ENCODE peak calls at places on chromosomes 3 and 15, in five cellular contexts. One of them, this sample, is unnamed.
A peak's percentile ranks its signal among the peaks of the same experiment; 100 is the strongest.

GRCh38 chr3:138890555-138891187 is 55.9 kb upstream of the PIK3CB start:
- DNase-seq in AG04450: no peak
- DNase-seq in heart right ventricle: no peak
- DNase-seq in tibial nerve: no peak
- DNase-seq in brain microvascular endothelial cell: no peak
- DNase-seq in this sample: no peak

GRCh38 chr15:97235285-97235985 is 725.1 kb upstream of the ARRDC4 start:
- DNase-seq in brain microvascular endothelial cell: peak; percentile 51
- DNase-seq in heart right ventricle: peak; percentile 44
- DNase-seq in AG04450: no peak
- DNase-seq in tibial nerve: peak; percentile 40
- DNase-seq in this sample: no peak

GRCh38 chr3:138694287-138695007 is 85.9 kb downstream of the FAIM start:
- DNase-seq in brain microvascular endothelial cell: peak; percentile 92
- DNase-seq in AG04450: peak; percentile 91
- DNase-seq in heart right ventricle: no peak
- DNase-seq in tibial nerve: no peak
- DNase-seq in this sample: no peak

GRCh38 chr15:41502787-41503668 is 9.4 kb downstream of the ITPKA start:
- DNase-seq in AG04450: no peak
- DNase-seq in tibial nerve: no peak
- DNase-seq in brain microvascular endothelial cell: no peak
- DNase-seq in heart right ventricle: no peak
- DNase-seq in this sample: no peak

GRCh38 chr15:31200735-31201151 is 99.2 kb upstream of the TRPM1 start:
- DNase-seq in tibial nerve: no peak
- DNase-seq in heart right ventricle: peak; percentile 83
- DNase-seq in AG04450: peak; percentile 15
- DNase-seq in brain microvascular endothelial cell: peak; percentile 56
- DNase-seq in this sample: peak; percentile 71

GRCh38 chr3:136194409-136195257 is 1.5 kb downstream of the MSL2 start:
- DNase-seq in tibial nerve: no peak
- DNase-seq in brain microvascular endothelial cell: no peak
- DNase-seq in AG04450: no peak
- DNase-seq in heart right ventricle: no peak
- DNase-seq in this sample: peak; percentile 88

GRCh38 chr3:54653456-54654195 is 274.2 kb downstream of the LRTM1 start:
- DNase-seq in AG04450: no peak
- DNase-seq in heart right ventricle: no peak
- DNase-seq in brain microvascular endothelial cell: no peak
- DNase-seq in tibial nerve: no peak
- DNase-seq in this sample: no peak

GRCh38 chr3:36959821-36960220 is 15.0 kb upstream of the TRANK1 start:
- DNase-seq in AG04450: no peak
- DNase-seq in tibial nerve: no peak
- DNase-seq in heart right ventricle: no peak
- DNase-seq in brain microvascular endothelial cell: no peak
- DNase-seq in this sample: no peak

GRCh38 chr15:75456710-75457109 is 5.2 kb upstream of the SIN3A start:
- DNase-seq in tibial nerve: no peak
- DNase-seq in AG04450: no peak
- DNase-seq in heart right ventricle: no peak
- DNase-seq in brain microvascular endothelial cell: no peak
- DNase-seq in this sample: no peak

GRCh38 chr3:161081675-161082462 is 23.3 kb downstream of the B3GALNT1 start:
- DNase-seq in brain microvascular endothelial cell: no peak
- DNase-seq in tibial nerve: no peak
- DNase-seq in AG04450: no peak
- DNase-seq in heart right ventricle: no peak
- DNase-seq in this sample: no peak

GRCh38 chr3:127690823-127691452 is 18.2 kb downstream of the ABTB1 start:
- DNase-seq in AG04450: no peak
- DNase-seq in brain microvascular endothelial cell: peak; percentile 77
- DNase-seq in heart right ventricle: no peak
- DNase-seq in tibial nerve: no peak
- DNase-seq in this sample: no peak

GRCh38 chr3:5021571-5022092 is 42.4 kb downstream of the BHLHE40 start:
- DNase-seq in tibial nerve: no peak
- DNase-seq in AG04450: no peak
- DNase-seq in heart right ventricle: no peak
- DNase-seq in brain microvascular endothelial cell: peak; percentile 64
- DNase-seq in this sample: no peak

GRCh38 chr15:57411945-57412768 is 35.9 kb downstream of the CGNL1 start:
- DNase-seq in AG04450: no peak
- DNase-seq in heart right ventricle: peak; percentile 65
- DNase-seq in tibial nerve: no peak
- DNase-seq in brain microvascular endothelial cell: no peak
- DNase-seq in this sample: no peak

GRCh38 chr15:57419335-57419734 is 43.0 kb downstream of the CGNL1 start:
- DNase-seq in AG04450: no peak
- DNase-seq in tibial nerve: no peak
- DNase-seq in heart right ventricle: no peak
- DNase-seq in brain microvascular endothelial cell: no peak
- DNase-seq in this sample: no peak

GRCh38 chr15:57410373-57410772 is 34.1 kb downstream of the CGNL1 start:
- DNase-seq in tibial nerve: no peak
- DNase-seq in heart right ventricle: no peak
- DNase-seq in AG04450: no peak
- DNase-seq in brain microvascular endothelial cell: no peak
- DNase-seq in this sample: no peak

GRCh38 chr15:57418640-57419039 is 42.3 kb downstream of the CGNL1 start:
- DNase-seq in heart right ventricle: no peak
- DNase-seq in AG04450: no peak
- DNase-seq in brain microvascular endothelial cell: no peak
- DNase-seq in tibial nerve: no peak
- DNase-seq in this sample: no peak

DNA sequence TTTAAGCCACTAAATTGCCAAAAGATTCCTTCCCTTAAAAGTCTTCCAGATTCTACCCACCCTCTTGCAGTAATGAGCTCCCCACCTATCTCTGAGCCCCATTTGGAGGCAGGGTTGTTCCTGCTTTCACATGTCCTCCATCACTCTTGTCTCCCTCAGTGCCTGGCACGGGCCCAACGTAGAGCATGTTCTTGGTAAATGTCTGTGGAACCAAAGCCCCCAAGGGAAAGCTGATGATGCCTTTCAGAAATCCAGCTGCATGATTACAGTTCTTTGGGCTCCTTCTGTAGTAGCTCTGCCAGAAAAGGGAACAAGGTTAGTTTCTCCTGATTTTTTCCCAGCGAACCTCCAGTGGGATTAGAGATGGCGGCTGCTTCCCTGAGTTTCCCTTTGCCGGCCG is 39.3 kb downstream of the CGNL1 start:
- DNase-seq in heart right ventricle: peak; percentile 74
- DNase-seq in tibial nerve: peak; percentile 70
- DNase-seq in brain microvascular endothelial cell: no peak
- DNase-seq in AG04450: no peak
- DNase-seq in this sample: no peak
- H3K27ac ChIP-seq in heart right ventricle: no peak overlapping the region
- H3K27ac ChIP-seq in tibial nerve: no peak overlapping the region
- H3K27ac ChIP-seq in brain microvascular endothelial cell: no peak overlapping the region
- H3K27ac ChIP-seq in AG04450: no peak overlapping the region
- H3K27ac ChIP-seq in this sample: no peak overlapping the region

DNA sequence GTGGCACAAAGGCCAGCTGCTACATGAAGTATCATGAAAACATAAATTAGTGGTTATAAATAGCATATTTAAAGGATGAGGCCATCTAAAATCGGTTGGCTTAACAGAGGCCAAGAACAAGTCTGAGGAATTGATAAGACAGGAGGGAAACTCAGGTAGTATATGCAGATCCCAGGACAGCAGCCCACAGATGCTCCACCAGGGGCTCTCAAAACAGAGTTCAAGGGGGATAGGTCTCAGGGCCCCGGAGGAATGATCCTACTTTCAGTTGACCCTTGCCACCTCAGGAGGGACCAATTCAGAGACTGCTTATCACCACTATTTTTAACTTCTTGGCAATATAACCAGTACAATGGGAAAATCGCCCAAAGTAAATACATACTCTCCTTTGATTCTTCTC is 56.8 kb downstream of the RORA start:
- DNase-seq in brain microvascular endothelial cell: no peak
- DNase-seq in heart right ventricle: no peak
- DNase-seq in AG04450: no peak
- DNase-seq in tibial nerve: no peak
- DNase-seq in this sample: no peak
- H3K27ac ChIP-seq in brain microvascular endothelial cell: no peak overlapping the region
- H3K27ac ChIP-seq in heart right ventricle: no peak overlapping the region
- H3K27ac ChIP-seq in AG04450: no peak overlapping the region
- H3K27ac ChIP-seq in tibial nerve: no peak overlapping the region
- H3K27ac ChIP-seq in this sample: no peak overlapping the region

GRCh38 chr3:11591006-11591360 is 52.7 kb downstream of the VGLL4 start:
- DNase-seq in AG04450: no peak
- DNase-seq in heart right ventricle: no peak
- DNase-seq in tibial nerve: no peak
- DNase-seq in brain microvascular endothelial cell: no peak
- DNase-seq in this sample: no peak
- H3K27ac ChIP-seq in AG04450: peak overlapping the region; percentile 92
- H3K27ac ChIP-seq in heart right ventricle: peak overlapping the region; percentile 79
- H3K27ac ChIP-seq in tibial nerve: peak overlapping the region; percentile 63
- H3K27ac ChIP-seq in brain microvascular endothelial cell: peak overlapping the region; percentile 87
- H3K27ac ChIP-seq in this sample: no peak overlapping the region

DNA sequence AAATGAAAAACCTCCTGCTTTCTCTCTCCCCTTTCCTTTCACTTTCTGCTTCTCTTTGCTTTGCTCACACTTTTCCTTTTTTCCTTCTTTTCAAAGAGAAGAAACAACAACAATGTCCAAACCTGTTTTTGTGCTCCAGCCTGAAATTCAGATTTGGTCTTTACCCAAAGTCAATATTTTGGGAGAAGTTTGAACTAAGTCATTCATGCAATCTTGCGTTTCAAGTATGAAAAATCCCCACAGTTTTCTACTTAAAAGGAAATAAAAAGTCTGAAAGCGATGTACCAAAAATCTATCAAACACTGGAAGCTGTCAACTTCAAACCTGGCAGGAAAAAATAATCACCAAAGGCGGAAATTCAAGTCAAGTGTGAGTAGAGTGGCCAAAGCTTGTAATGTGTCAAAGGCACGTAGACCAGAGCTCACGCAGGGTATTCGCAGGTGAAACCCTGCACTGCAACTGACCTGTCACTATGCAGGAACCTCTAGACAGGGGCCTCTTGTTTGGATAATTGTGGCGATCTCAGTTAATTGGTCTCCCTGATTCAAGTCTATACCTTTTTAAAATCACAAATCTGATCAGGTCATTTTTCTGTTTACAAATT is 118.8 kb upstream of the GALNT15 start:
- DNase-seq in brain microvascular endothelial cell: no peak
- DNase-seq in heart right ventricle: no peak
- DNase-seq in tibial nerve: no peak
- DNase-seq in AG04450: no peak
- DNase-seq in this sample: no peak
- H3K27ac ChIP-seq in brain microvascular endothelial cell: peak overlapping the region; percentile 17
- H3K27ac ChIP-seq in heart right ventricle: peak overlapping the region; percentile 66
- H3K27ac ChIP-seq in tibial nerve: peak overlapping the region; percentile 93
- H3K27ac ChIP-seq in AG04450: no peak overlapping the region
- H3K27ac ChIP-seq in this sample: no peak overlapping the region

GRCh38 chr3:185715091-185715490 is 109.8 kb downstream of the IGF2BP2 start:
- DNase-seq in tibial nerve: no peak
- DNase-seq in heart right ventricle: no peak
- DNase-seq in AG04450: no peak
- DNase-seq in brain microvascular endothelial cell: no peak
- DNase-seq in this sample: no peak
- H3K27ac ChIP-seq in tibial nerve: no peak overlapping the region
- H3K27ac ChIP-seq in heart right ventricle: no peak overlapping the region
- H3K27ac ChIP-seq in AG04450: peak overlapping the region; percentile 42
- H3K27ac ChIP-seq in brain microvascular endothelial cell: peak overlapping the region; percentile 15
- H3K27ac ChIP-seq in this sample: no peak overlapping the region

GRCh38 chr15:47466357-47466756 is 250.9 kb upstream of the SEMA6D start:
- DNase-seq in heart right ventricle: no peak
- DNase-seq in brain microvascular endothelial cell: peak; percentile 27
- DNase-seq in tibial nerve: no peak
- DNase-seq in AG04450: no peak
- DNase-seq in this sample: no peak

GRCh38 chr15:47473857-47474256 is 243.4 kb upstream of the SEMA6D start:
- DNase-seq in heart right ventricle: peak; percentile 80
- DNase-seq in AG04450: no peak
- DNase-seq in brain microvascular endothelial cell: no peak
- DNase-seq in tibial nerve: no peak
- DNase-seq in this sample: no peak

GRCh38 chr15:47475336-47475735 is 242.0 kb upstream of the SEMA6D start:
- DNase-seq in AG04450: no peak
- DNase-seq in heart right ventricle: no peak
- DNase-seq in brain microvascular endothelial cell: no peak
- DNase-seq in tibial nerve: no peak
- DNase-seq in this sample: no peak

DNA sequence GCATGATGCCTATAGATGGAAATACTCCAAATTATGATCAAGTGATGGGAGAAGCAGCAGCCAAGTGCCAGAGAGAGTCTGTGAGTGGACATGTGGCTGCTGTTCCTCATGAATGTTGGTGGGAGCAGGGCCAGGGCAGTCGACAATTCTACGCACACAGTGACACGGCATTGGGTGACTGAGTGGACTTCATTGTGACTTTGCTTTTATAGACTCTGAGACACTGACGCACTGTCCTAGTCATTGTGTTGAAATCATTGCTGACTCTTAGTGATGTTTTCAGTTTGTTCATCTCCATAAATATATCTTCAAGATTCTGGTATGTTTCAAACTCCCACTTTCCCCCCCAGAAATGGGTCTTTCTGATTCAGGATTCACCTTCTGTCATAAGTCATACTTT is 246.3 kb upstream of the SEMA6D start:
- DNase-seq in tibial nerve: no peak
- DNase-seq in heart right ventricle: no peak
- DNase-seq in brain microvascular endothelial cell: peak; percentile 16
- DNase-seq in AG04450: no peak
- DNase-seq in this sample: no peak
- H3K27ac ChIP-seq in tibial nerve: no peak overlapping the region
- H3K27ac ChIP-seq in heart right ventricle: no peak overlapping the region
- H3K27ac ChIP-seq in brain microvascular endothelial cell: no peak overlapping the region
- H3K27ac ChIP-seq in AG04450: no peak overlapping the region
- H3K27ac ChIP-seq in this sample: no peak overlapping the region

GRCh38 chr3:88809993-88810392 is 297.4 kb upstream of the EPHA3 start:
- DNase-seq in heart right ventricle: no peak
- DNase-seq in tibial nerve: no peak
- DNase-seq in AG04450: no peak
- DNase-seq in brain microvascular endothelial cell: peak; percentile 3
- DNase-seq in this sample: no peak

GRCh38 chr3:88816445-88816844 is 291.0 kb upstream of the EPHA3 start:
- DNase-seq in tibial nerve: no peak
- DNase-seq in brain microvascular endothelial cell: no peak
- DNase-seq in heart right ventricle: no peak
- DNase-seq in AG04450: no peak
- DNase-seq in this sample: no peak

GRCh38 chr3:88812576-88812975 is 294.8 kb upstream of the EPHA3 start:
- DNase-seq in tibial nerve: no peak
- DNase-seq in brain microvascular endothelial cell: no peak
- DNase-seq in heart right ventricle: no peak
- DNase-seq in AG04450: no peak
- DNase-seq in this sample: no peak

GRCh38 chr3:88807471-88808090 is 299.8 kb upstream of the EPHA3 start:
- DNase-seq in heart right ventricle: no peak
- DNase-seq in AG04450: no peak
- DNase-seq in brain microvascular endothelial cell: peak; percentile 72
- DNase-seq in tibial nerve: no peak
- DNase-seq in this sample: no peak

DNA sequence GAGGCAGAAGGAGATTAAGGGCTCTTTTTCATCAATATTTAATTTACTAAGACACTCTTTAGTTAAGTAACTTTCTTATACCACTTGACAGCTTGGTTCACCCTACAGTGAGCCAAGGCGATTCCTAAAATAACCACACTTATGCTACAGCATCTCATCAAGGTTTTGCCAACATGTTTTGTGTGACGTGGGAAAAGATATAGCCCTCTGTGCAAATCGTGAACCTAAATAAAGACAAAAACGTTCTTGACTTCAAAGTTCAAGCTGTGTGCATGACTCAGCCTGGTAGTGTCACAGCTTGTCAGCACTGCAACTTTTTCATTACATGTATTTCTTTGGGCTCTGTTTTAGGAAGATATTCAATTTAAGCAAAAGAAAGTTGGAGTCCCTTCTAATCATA is 297.0 kb upstream of the EPHA3 start:
- DNase-seq in tibial nerve: no peak
- DNase-seq in AG04450: no peak
- DNase-seq in brain microvascular endothelial cell: peak; percentile 78
- DNase-seq in heart right ventricle: peak; percentile 4
- DNase-seq in this sample: no peak
- H3K27ac ChIP-seq in tibial nerve: no peak overlapping the region
- H3K27ac ChIP-seq in AG04450: no peak overlapping the region
- H3K27ac ChIP-seq in brain microvascular endothelial cell: peak overlapping the region; percentile 84
- H3K27ac ChIP-seq in heart right ventricle: peak overlapping the region; percentile 64
- H3K27ac ChIP-seq in this sample: no peak overlapping the region

This sample was measured in CD4-positive, alpha-beta T cell.